ENCODE peak calls at places on chromosome 2, in seven cellular contexts. F is NT2/D1, U is Caco-2, V is right cardiac atrium, J is AG04450, K is fibroblast of mammary gland, E is NCI-H345. A is an unnamed sample.

GRCh38 chr2:239399404-239399999 is 1.3 kb downstream of the HDAC4 start:
- DNase-seq in K (peak; percentile 27), F (no peak), V (peak; percentile 37), U (no peak), E (peak; percentile 17), J (no peak), A (peak; percentile 50)

GRCh38 chr2:129753261-129753660 is 226.2 kb upstream of the RAB6C start:
- DNase-seq in V (no peak), E (no peak), K (no peak), F (no peak), J (no peak), U (no peak), A (no peak)

GRCh38 chr2:240213226-240213475 is 72.7 kb upstream of the OTOS start:
- DNase-seq in E (no peak), K (no peak), U (no peak), J (no peak), F (no peak), V (no peak), A (no peak)

GRCh38 chr2:18067980-18068379 is 189.5 kb downstream of the KCNS3 start:
- DNase-seq in F (no peak), K (no peak), U (no peak), V (peak; percentile 14), E (no peak), J (no peak), A (no peak)

GRCh38 chr2:241901018-241901380 is 31.5 kb downstream of the RTP5 start:
- DNase-seq in U (no peak), K (no peak), V (no peak), E (no peak), J (no peak), F (no peak), A (no peak)

GRCh38 chr2:203891474-203891873 is 23.9 kb downstream of the CTLA4 start:
- DNase-seq in J (no peak), K (peak; percentile 15), F (no peak), E (no peak), U (no peak), V (no peak), A (no peak)

GRCh38 chr2:61950133-61950560 is 44.7 kb downstream of the COMMD1 start:
- DNase-seq in E (no peak), F (no peak), V (no peak), U (no peak), J (no peak), K (no peak), A (no peak)

GRCh38 chr2:41903746-41904145 is 144.1 kb upstream of the PKDCC start:
- DNase-seq in E (no peak), K (no peak), U (no peak), J (no peak), F (no peak), V (no peak), A (no peak)

GRCh38 chr2:152336103-152336853 is 1.3 kb downstream of the FMNL2 start:
- DNase-seq in U (peak; percentile 55), J (no peak), K (peak; percentile 47), V (peak; percentile 73), E (peak; percentile 18), F (no peak), A (peak; percentile 39)

GRCh38 chr2:108538000-108538625 is 3.8 kb downstream of the LIMS1 start:
- DNase-seq in F (no peak), U (no peak), J (no peak), K (no peak), E (no peak), V (no peak), A (no peak)

GRCh38 chr2:99651930-99652670 is 162.3 kb upstream of the REV1 start:
- DNase-seq in E (no peak), F (peak; percentile 36), J (peak; percentile 13), K (no peak), V (no peak), U (no peak), A (no peak)

GRCh38 chr2:25431604-25432003 is 89.9 kb upstream of the DNMT3A start:
- DNase-seq in K (no peak), E (no peak), F (no peak), U (no peak), V (no peak), J (no peak), A (no peak)

GRCh38 chr2:105570326-105570725 is 171.5 kb upstream of the FHL2 start:
- DNase-seq in E (no peak), U (no peak), J (no peak), F (no peak), K (no peak), V (no peak), A (no peak)

GRCh38 chr2:132677661-132678060 is 7.7 kb upstream of the LYPD1 start:
- DNase-seq in V (no peak), U (no peak), J (no peak), K (no peak), F (no peak), E (no peak), A (no peak)

GRCh38 chr2:46446871-46447568 is 32.3 kb upstream of the TMEM247 start:
- DNase-seq in V (no peak), E (no peak), U (no peak), K (peak; percentile 32), J (peak; percentile 65), F (no peak), A (no peak)

GRCh38 chr2:5560981-5561380 is 131.2 kb upstream of the SOX11 start:
- DNase-seq in U (no peak), E (no peak), V (peak; percentile 35), K (peak; percentile 1), J (peak; percentile 55), F (no peak), A (peak; percentile 31)

GRCh38 chr2:216714412-216714775 is 19.0 kb upstream of the IGFBP5 start:
- DNase-seq in J (no peak), K (peak; percentile 19), E (no peak), F (no peak), V (no peak), U (no peak), A (no peak)

GRCh38 chr2:1701556-1702185 is 42.6 kb downstream of the PXDN start:
- DNase-seq in F (no peak), V (no peak), E (no peak), J (no peak), K (peak; percentile 42), U (no peak), A (no peak)

GRCh38 chr2:15868704-15869103 is 71.6 kb upstream of the MYCN start:
- DNase-seq in F (no peak), K (no peak), J (no peak), E (no peak), U (no peak), V (no peak), A (no peak)

GRCh38 chr2:102190425-102191107 is 3.7 kb downstream of the IL1RL2 start:
- DNase-seq in V (no peak), K (no peak), F (no peak), U (peak; percentile 70), E (no peak), J (no peak), A (peak; percentile 94)

GRCh38 chr2:207241198-207241597 is 75.5 kb upstream of the KLF7 start:
- DNase-seq in F (no peak), J (no peak), E (no peak), K (peak; percentile 68), U (no peak), V (no peak), A (no peak)

GRCh38 chr2:223363085-223363484 is 239.1 kb downstream of the SCG2 start:
- DNase-seq in U (no peak), V (no peak), J (no peak), F (no peak), E (peak; percentile 58), K (no peak), A (no peak)

A was measured in DMS53.